ENCODE peak calls at places on chromosome 12, in four cellular contexts. K, T, Y and Z are unnamed samples.

GRCh38 chr12:129160282-129160681 is 307.0 kb downstream of the GLT1D1 start:
- DNase-seq in K (no peak), T (no peak), Y (no peak), Z (no peak)

GRCh38 chr12:29640589-29641345 is 143.0 kb downstream of the TMTC1 start:
- DNase-seq in K (peak), T (no peak), Y (peak), Z (no peak)

GRCh38 chr12:116033765-116034164 is 243.7 kb downstream of the MED13L start:
- DNase-seq in K (no peak), T (no peak), Y (no peak), Z (no peak)

GRCh38 chr12:92608418-92609091 is 94.2 kb upstream of the PLEKHG7 start:
- DNase-seq in K (peak), T (peak), Y (peak), Z (peak)

GRCh38 chr12:51863921-51864700 is 15.6 kb upstream of the FIGNL2 start:
- DNase-seq in K (peak), T (no peak), Y (peak), Z (peak)

GRCh38 chr12:3227076-3227975 is 150.1 kb downstream of the TSPAN9 start:
- DNase-seq in K (no peak), T (no peak), Y (peak), Z (no peak)

GRCh38 chr12:74791365-74791764 is 253.7 kb downstream of the ATXN7L3B start:
- DNase-seq in K (no peak), T (no peak), Y (peak), Z (no peak)

GRCh38 chr12:82996168-82996812 is 309.6 kb downstream of the TMTC2 start:
- DNase-seq in K (no peak), T (no peak), Y (no peak), Z (no peak)

GRCh38 chr12:111455448-111456320 is 50.0 kb downstream of the SH2B3 start:
- DNase-seq in K (no peak), T (no peak), Y (no peak), Z (no peak)

GRCh38 chr12:121576851-121577391 is 3.9 kb downstream of the KDM2B start:
- DNase-seq in K (peak), T (no peak), Y (peak), Z (no peak)

GRCh38 chr12:94792690-94793089 is 142.3 kb upstream of the TMCC3 start:
- DNase-seq in K (no peak), T (no peak), Y (no peak), Z (no peak)

GRCh38 chr12:69196302-69197288 is 42.8 kb upstream of the CPSF6 start:
- DNase-seq in K (peak), T (no peak), Y (peak), Z (no peak)

GRCh38 chr12:3947781-3948180 is 74.6 kb upstream of the PARP11 start:
- DNase-seq in K (no peak), T (no peak), Y (no peak), Z (no peak)

GRCh38 chr12:68158427-68158826 is 1.1 kb downstream of the IFNG start:
- DNase-seq in K (no peak), T (no peak), Y (peak), Z (no peak)

GRCh38 chr12:121124402-121125109 is 8.1 kb upstream of the P2RX7 start:
- DNase-seq in K (peak), T (peak), Y (peak), Z (no peak)

GRCh38 chr12:48796976-48797375 is 8.1 kb upstream of the ADCY6 start:
- DNase-seq in K (no peak), T (no peak), Y (no peak), Z (no peak)

GRCh38 chr12:109346920-109347319 is 780 bp upstream of the MYO1H start:
- DNase-seq in K (no peak), T (no peak), Y (peak), Z (no peak)

GRCh38 chr12:94134226-94134795 is 14.1 kb upstream of the PLXNC1 start:
- DNase-seq in K (peak), T (peak), Y (peak), Z (peak)

GRCh38 chr12:90244232-90244631 is 535.6 kb upstream of the ATP2B1 start:
- DNase-seq in K (no peak), T (no peak), Y (no peak), Z (no peak)

GRCh38 chr12:66000958-66001357 is 129.6 kb downstream of the LLPH start:
- DNase-seq in K (no peak), T (no peak), Y (no peak), Z (no peak)

GRCh38 chr12:65867428-65867827 is 43.1 kb downstream of the HMGA2 start:
- DNase-seq in K (no peak), T (no peak), Y (no peak), Z (no peak)

GRCh38 chr12:3698218-3698974 is 54.5 kb downstream of the CRACR2A start:
- DNase-seq in K (no peak), T (no peak), Y (no peak), Z (peak)

DNA sequence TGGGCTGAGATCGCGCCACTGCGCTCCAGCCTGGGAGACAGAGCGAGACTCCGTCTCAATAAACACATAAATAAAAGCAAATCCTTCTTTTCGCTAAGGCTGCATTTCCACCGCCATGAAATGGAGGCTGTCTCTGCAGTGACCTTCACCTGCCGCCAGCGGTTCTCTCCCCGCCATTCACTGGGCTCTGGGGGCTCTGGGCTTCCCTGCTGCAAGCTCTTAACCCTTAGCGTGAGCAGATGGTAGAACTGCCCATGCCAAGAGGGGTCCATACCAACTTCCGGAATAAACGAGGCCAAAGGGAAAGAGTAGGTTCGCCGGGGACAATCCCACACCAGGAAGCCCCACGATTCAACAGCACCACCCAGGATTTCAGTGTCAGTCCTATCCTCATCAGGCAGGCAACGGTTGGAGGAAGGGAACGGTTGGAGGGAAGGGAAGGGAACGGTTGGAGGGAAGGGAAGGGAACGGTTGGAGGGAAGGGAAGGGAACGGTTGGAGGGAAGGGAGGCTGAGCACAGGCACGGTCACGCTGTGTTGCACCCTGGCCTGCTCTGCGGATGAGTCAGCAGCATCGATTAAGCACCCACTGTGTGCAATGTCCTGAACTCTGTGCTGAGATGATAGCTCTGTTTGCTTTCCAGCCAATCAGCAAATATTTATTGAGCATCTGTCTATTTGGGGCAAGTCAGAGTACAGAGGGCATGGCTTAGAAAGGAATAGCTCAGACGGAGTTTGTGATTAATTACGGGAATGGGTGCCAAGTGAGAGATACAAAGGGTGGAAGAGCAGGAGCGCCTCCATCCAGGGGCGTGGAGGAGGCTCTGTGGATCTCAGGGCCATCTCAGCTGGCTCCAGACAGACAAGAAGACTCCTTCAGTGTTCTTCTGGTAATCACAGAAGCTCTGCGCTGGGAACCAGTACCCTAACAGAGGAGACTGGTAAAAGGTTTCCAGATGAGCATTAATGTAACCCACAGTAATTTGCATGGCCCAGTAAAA is 77.9 kb downstream of the NINJ2 start:
- DNase-seq in K (peak), T (no peak), Y (no peak), Z (no peak)
- TF ChIP-seq REST in K (no peak), T (no peak), Y (no peak), Z (no peak)

DNA sequence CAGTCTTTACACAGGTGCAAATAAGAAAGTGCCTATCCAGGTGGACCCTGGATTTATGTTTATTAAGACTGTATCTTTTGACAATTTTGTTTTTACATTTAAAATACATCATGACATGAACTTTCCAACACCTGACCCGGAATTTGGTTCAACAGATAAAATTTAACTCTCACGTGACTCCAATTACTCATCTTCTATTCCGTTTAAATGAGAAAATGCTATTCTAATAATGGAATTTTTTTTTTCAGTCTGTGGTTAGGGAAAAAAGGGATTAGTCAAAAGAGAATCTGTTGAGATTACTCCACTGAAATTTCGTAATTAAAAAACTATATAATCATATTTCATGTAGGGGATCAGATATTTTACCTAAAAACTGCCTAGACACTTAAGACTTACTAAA is 11.1 kb downstream of the VPS37B start:
- DNase-seq in K (no peak), T (no peak), Y (no peak), Z (no peak)
- H3K4me2 ChIP-seq in K (no peak), T (no peak), Y (no peak), Z (no peak)

GRCh38 chr12:132178801-132179401 is 34.6 kb downstream of the NOC4L start:
- DNase-seq in K (no peak), T (no peak), Y (peak), Z (no peak)

GRCh38 chr12:132178314-132178713 is 34.1 kb downstream of the NOC4L start:
- DNase-seq in K (no peak), T (no peak), Y (no peak), Z (no peak)

GRCh38 chr12:132181570-132182200 is 37.4 kb downstream of the NOC4L start:
- DNase-seq in K (no peak), T (no peak), Y (no peak), Z (no peak)

GRCh38 chr12:132180648-132181546 is 36.6 kb downstream of the NOC4L start:
- DNase-seq in K (no peak), T (no peak), Y (no peak), Z (no peak)

GRCh38 chr12:132179431-132180362 is 35.4 kb downstream of the NOC4L start:
- DNase-seq in K (no peak), T (no peak), Y (no peak), Z (no peak)
- TF ChIP-seq REST in K (no peak), T (no peak), Y (peak), Z (peak)

GRCh38 chr12:77001181-77001758 is 64.1 kb downstream of the E2F7 start:
- DNase-seq in K (no peak), T (no peak), Y (peak), Z (no peak)
- H3K4me2 ChIP-seq in K (no peak), T (no peak), Y (no peak), Z (no peak)

DNA sequence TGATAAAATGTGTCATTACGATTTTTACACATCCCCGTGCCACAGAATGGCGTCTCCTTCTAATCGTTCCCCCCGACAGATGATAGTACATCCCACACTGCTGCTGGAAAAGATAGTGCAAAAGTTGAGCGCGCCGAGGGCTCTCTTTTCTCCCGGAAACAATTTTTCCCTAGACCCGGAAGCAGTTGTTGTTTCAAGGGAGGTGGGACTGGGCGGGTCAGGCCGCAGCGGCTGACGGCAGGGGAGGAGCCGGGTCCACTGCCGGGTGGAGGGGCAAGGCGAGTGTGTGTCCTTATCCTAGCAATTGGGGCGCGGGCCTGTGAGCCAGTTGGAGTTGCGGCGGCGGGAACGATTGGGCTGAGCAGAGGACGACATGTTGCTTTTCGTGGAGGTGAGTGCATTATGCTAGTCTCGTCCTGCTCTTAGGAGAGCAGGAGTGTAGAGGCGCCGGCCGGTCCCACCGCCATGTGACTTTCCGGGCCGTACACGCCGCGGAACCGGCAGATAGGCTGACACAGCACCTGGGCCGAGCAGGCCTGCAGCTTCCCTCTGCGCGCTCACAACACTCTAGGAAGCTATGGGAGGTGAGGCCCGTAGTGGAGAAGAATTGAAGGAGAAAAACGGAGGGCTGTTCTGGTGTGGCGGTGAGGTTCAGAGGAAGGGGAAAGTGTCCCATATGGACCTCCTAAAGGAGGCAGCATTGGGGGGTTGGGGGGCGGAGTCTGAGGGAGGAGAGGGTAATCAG is at the start of gene LARP4:
- DNase-seq in K (peak), T (peak), Y (peak), Z (peak)
- TF ChIP-seq REST in K (no peak), T (no peak), Y (no peak), Z (peak)

DNA sequence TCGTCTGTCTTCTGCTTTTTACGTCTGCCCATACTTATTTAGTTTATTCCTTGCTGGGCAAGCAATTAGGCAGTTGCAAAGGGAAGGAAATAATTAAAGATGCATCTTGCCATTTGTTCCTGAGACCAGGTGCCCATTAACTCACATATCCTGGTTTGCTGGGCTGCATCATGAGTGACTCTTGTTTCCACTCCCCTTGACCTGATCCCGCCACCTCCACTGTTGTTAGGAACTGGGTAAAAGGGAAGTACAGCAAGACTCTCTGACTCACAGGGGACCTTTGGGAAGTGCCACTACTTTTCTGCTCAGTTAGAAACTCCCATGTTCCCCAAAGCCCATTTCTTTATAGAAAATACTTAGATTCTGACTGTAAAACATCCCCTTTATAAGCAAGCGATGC is 186.1 kb upstream of the BCL2L14 start:
- DNase-seq in K (peak), T (no peak), Y (no peak), Z (no peak)
- H3K4me2 ChIP-seq in K (peak), T (peak), Y (no peak), Z (no peak)

DNA sequence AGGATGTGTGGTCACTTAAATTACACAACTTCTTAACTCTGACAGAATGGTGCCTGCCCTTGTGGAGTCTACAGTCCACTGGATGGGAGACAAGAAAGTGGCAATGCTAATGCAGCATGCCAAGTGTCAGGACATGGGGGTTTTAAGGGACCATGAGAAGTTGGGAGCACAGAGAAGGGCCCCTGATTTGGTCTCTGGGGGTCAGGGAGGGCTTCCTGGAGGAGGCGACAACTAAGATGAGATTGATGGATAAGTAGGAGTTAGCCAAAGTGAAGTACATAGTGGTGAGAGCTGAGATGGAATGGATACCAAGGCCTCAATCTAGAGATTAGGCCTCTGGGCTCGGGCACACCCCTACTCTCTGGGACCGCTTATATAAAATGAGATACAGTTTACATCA is 236.7 kb downstream of the CHST11 start:
- DNase-seq in K (no peak), T (no peak), Y (no peak), Z (no peak)
- TF ChIP-seq REST in K (no peak), T (no peak), Y (no peak), Z (no peak)

DNA sequence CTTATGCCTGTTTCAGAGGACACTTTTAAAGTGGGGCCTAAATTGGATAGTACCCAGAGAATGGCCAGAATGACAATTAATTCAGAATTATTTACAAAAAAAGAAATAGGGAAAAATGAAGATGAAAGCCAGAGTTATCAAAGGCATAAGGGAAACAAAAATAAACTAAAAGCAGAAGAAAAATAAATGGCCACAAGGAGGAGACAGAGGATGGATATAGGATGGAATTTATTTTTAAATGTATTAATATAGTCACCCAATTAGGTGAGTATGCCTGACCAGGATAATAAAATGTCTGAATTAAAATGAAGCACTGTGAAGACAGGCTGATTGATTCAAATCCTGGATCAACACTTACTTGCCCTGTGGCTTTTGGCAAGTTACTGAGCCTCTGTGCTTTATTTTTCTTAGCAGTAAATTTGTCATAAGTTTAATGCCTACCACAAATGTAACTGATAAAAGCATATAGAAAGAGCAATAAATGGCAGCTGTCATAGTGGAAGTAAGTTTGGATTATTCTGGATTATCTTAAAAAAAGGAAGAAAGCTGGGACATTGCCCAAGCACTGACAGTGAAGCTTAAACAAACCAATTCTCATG is 3.4 kb downstream of the CLEC9A start:
- DNase-seq in K (no peak), T (no peak), Y (peak), Z (no peak)
- H3K4me2 ChIP-seq in K (no peak), T (no peak), Y (no peak), Z (no peak)